ENCODE peak calls at places on chromosomes 2 and 18, in four cellular contexts. V, X, H and D are unnamed samples.

GRCh38 chr18:23992119-23992940 is 22.2 kb upstream of the TTC39C start:
- DNase-seq in V (no peak), X (peak; percentile 50), H (no peak), D (no peak)

GRCh38 chr2:73297151-73297559 is 3.8 kb upstream of the EGR4 start:
- DNase-seq in V (no peak), X (no peak), H (no peak), D (peak; percentile 27)

GRCh38 chr2:28586864-28587263 is 91.0 kb downstream of the PLB1 start:
- DNase-seq in V (no peak), X (no peak), H (peak; percentile 95), D (no peak)

GRCh38 chr2:182606728-182607681 is 109.1 kb upstream of the DNAJC10 start:
- DNase-seq in V (no peak), X (no peak), H (no peak), D (no peak)

GRCh38 chr2:206083602-206084467 is 2.1 kb downstream of the INO80D start:
- DNase-seq in V (no peak), X (no peak), H (peak; percentile 55), D (no peak)

GRCh38 chr18:8391068-8391467 is 218.2 kb upstream of the RAB12 start:
- DNase-seq in V (no peak), X (no peak), H (no peak), D (no peak)

GRCh38 chr2:84830095-84830494 is 50.8 kb downstream of the TRABD2A start:
- DNase-seq in V (no peak), X (peak; percentile 32), H (no peak), D (no peak)

GRCh38 chr2:120352701-120353590 is 7.0 kb downstream of the INHBB start:
- DNase-seq in V (no peak), X (peak; percentile 55), H (no peak), D (peak; percentile 91)

GRCh38 chr2:10002681-10003080 is 40.7 kb upstream of the KLF11 start:
- DNase-seq in V (no peak), X (no peak), H (no peak), D (no peak)

GRCh38 chr18:65257157-65257556 is 493.7 kb upstream of the CDH7 start:
- DNase-seq in V (no peak), X (no peak), H (no peak), D (no peak)

GRCh38 chr2:85578243-85579180 is 1.1 kb downstream of the VAMP8 start:
- DNase-seq in V (no peak), X (no peak), H (no peak), D (no peak)

GRCh38 chr2:157894694-157895450 is 18.7 kb upstream of the ACVR1 start:
- DNase-seq in V (no peak), X (peak; percentile 37), H (no peak), D (no peak)

GRCh38 chr2:144181006-144181405 is 338.9 kb downstream of the ZEB2 start:
- DNase-seq in V (no peak), X (no peak), H (no peak), D (no peak)

GRCh38 chr2:9748586-9748985 is 94.7 kb upstream of the TAF1B start:
- DNase-seq in V (no peak), X (peak; percentile 42), H (no peak), D (no peak)